ENCODE peak calls at places on chromosome 1, in four cellular contexts. One of them, this sample, is unnamed.

GRCh38 chr1:85323770-85324169 is 47.3 kb upstream of the BCL10 start:
- DNase-seq in HCT116: no peak
- DNase-seq in HepG2: no peak
- DNase-seq in H1: no peak
- DNase-seq in this sample: no peak

GRCh38 chr1:93567255-93567918 is 114.2 kb downstream of the BCAR3 start:
- DNase-seq in HepG2: peak
- DNase-seq in HCT116: no peak
- DNase-seq in H1: no peak
- DNase-seq in this sample: peak

GRCh38 chr1:211623510-211623909 is 44.5 kb upstream of the SLC30A1 start:
- DNase-seq in HCT116: no peak
- DNase-seq in H1: no peak
- DNase-seq in HepG2: no peak
- DNase-seq in this sample: peak

GRCh38 chr1:159177273-159177907 is 6.0 kb downstream of the CADM3 start:
- DNase-seq in H1: no peak
- DNase-seq in HepG2: peak
- DNase-seq in HCT116: peak
- DNase-seq in this sample: peak

GRCh38 chr1:28354121-28354520 is 15.4 kb upstream of the PHACTR4 start:
- DNase-seq in HepG2: no peak
- DNase-seq in HCT116: no peak
- DNase-seq in H1: no peak
- DNase-seq in this sample: no peak

GRCh38 chr1:33473900-33474299 is 1.5 kb downstream of the ZSCAN20 start:
- DNase-seq in HCT116: no peak
- DNase-seq in HepG2: no peak
- DNase-seq in H1: no peak
- DNase-seq in this sample: no peak

GRCh38 chr1:163897401-163898169 is 575.8 kb downstream of the NUF2 start:
- DNase-seq in HCT116: no peak
- DNase-seq in HepG2: no peak
- DNase-seq in H1: no peak
- DNase-seq in this sample: no peak

GRCh38 chr1:29884740-29885139 is 648.4 kb downstream of the PTPRU start:
- DNase-seq in HepG2: no peak
- DNase-seq in HCT116: no peak
- DNase-seq in H1: no peak
- DNase-seq in this sample: no peak

GRCh38 chr1:190578531-190578930 is 100.9 kb upstream of the BRINP3 start:
- DNase-seq in H1: no peak
- DNase-seq in HepG2: no peak
- DNase-seq in HCT116: no peak
- DNase-seq in this sample: no peak

GRCh38 chr1:245153645-245154428 is 948 bp upstream of the KIF26B start:
- DNase-seq in HepG2: no peak
- DNase-seq in H1: no peak
- DNase-seq in HCT116: no peak
- DNase-seq in this sample: peak

GRCh38 chr1:185490924-185491323 is 173.9 kb upstream of the IVNS1ABP start:
- DNase-seq in HepG2: no peak
- DNase-seq in H1: no peak
- DNase-seq in HCT116: no peak
- DNase-seq in this sample: no peak

GRCh38 chr1:2439369-2439768 is 27.0 kb upstream of the PEX10 start:
- DNase-seq in HCT116: no peak
- DNase-seq in HepG2: no peak
- DNase-seq in H1: no peak
- DNase-seq in this sample: no peak

GRCh38 chr1:110239491-110240430 is 29.6 kb downstream of the KCNC4 start:
- DNase-seq in HCT116: no peak
- DNase-seq in HepG2: no peak
- DNase-seq in H1: no peak
- DNase-seq in this sample: no peak

GRCh38 chr1:176770066-176770465 is 307.1 kb downstream of the PAPPA2 start:
- DNase-seq in H1: no peak
- DNase-seq in HepG2: no peak
- DNase-seq in HCT116: no peak
- DNase-seq in this sample: no peak

GRCh38 chr1:222777977-222778376 is 36.9 kb upstream of the DISP1 start:
- DNase-seq in HCT116: no peak
- DNase-seq in H1: no peak
- DNase-seq in HepG2: no peak
- DNase-seq in this sample: no peak

GRCh38 chr1:94544706-94545490 is 3.3 kb upstream of the F3 start:
- DNase-seq in HCT116: no peak
- DNase-seq in HepG2: no peak
- DNase-seq in H1: no peak
- DNase-seq in this sample: peak

GRCh38 chr1:233033366-233033765 is 83.0 kb downstream of the NTPCR start:
- DNase-seq in HepG2: no peak
- DNase-seq in HCT116: no peak
- DNase-seq in H1: no peak
- DNase-seq in this sample: no peak

GRCh38 chr1:27145934-27146354 is 9.0 kb downstream of the SLC9A1 start:
- DNase-seq in HepG2: no peak
- DNase-seq in HCT116: no peak
- DNase-seq in H1: no peak
- DNase-seq in this sample: peak

GRCh38 chr1:59178339-59178744 is 118.6 kb upstream of the FGGY start:
- DNase-seq in HepG2: no peak
- DNase-seq in HCT116: no peak
- DNase-seq in H1: no peak
- DNase-seq in this sample: no peak

GRCh38 chr1:245549981-245550701 is 395.4 kb downstream of the KIF26B start:
- DNase-seq in HepG2: no peak
- DNase-seq in HCT116: no peak
- DNase-seq in H1: no peak
- DNase-seq in this sample: no peak

GRCh38 chr1:106619080-106619826 is 437.2 kb upstream of the PRMT6 start:
- DNase-seq in H1: no peak
- DNase-seq in HepG2: no peak
- DNase-seq in HCT116: no peak
- DNase-seq in this sample: no peak

GRCh38 chr1:59261537-59261936 is 35.4 kb upstream of the FGGY start:
- DNase-seq in HCT116: no peak
- DNase-seq in HepG2: no peak
- DNase-seq in H1: no peak
- DNase-seq in this sample: no peak

GRCh38 chr1:44826375-44827196 is 16.5 kb downstream of the PTCH2 start:
- DNase-seq in HepG2: peak
- DNase-seq in H1: no peak
- DNase-seq in HCT116: no peak
- DNase-seq in this sample: peak

GRCh38 chr1:54012862-54013261 is 5.1 kb downstream of the LDLRAD1 start:
- DNase-seq in HepG2: no peak
- DNase-seq in HCT116: no peak
- DNase-seq in H1: no peak
- DNase-seq in this sample: no peak

GRCh38 chr1:40313329-40313957 is 3.6 kb downstream of the COL9A2 start:
- DNase-seq in HCT116: no peak
- DNase-seq in HepG2: peak
- DNase-seq in H1: no peak
- DNase-seq in this sample: peak

GRCh38 chr1:222736470-222736869 is 532 bp upstream of the FAM177B start:
- DNase-seq in HepG2: no peak
- DNase-seq in H1: peak
- DNase-seq in HCT116: no peak
- DNase-seq in this sample: no peak

GRCh38 chr1:198072177-198072576 is 84.6 kb upstream of the NEK7 start:
- DNase-seq in HepG2: no peak
- DNase-seq in HCT116: no peak
- DNase-seq in H1: no peak
- DNase-seq in this sample: no peak

GRCh38 chr1:43296207-43296606 is 4.6 kb upstream of the TIE1 start:
- DNase-seq in HepG2: no peak
- DNase-seq in HCT116: no peak
- DNase-seq in H1: no peak
- DNase-seq in this sample: no peak

GRCh38 chr1:42128984-42129383 is 24.2 kb upstream of the GUCA2B start:
- DNase-seq in HCT116: no peak
- DNase-seq in H1: no peak
- DNase-seq in HepG2: no peak
- DNase-seq in this sample: no peak

GRCh38 chr1:235299514-235299858 is 28.5 kb downstream of the ARID4B start:
- DNase-seq in H1: no peak
- DNase-seq in HCT116: no peak
- DNase-seq in HepG2: no peak
- DNase-seq in this sample: no peak

GRCh38 chr1:25695066-25695990 is 78.7 kb downstream of the MAN1C1 start:
- DNase-seq in HepG2: peak
- DNase-seq in HCT116: no peak
- DNase-seq in H1: no peak
- DNase-seq in this sample: peak

GRCh38 chr1:38125016-38125415 is 78.4 kb upstream of the POU3F1 start:
- DNase-seq in HCT116: no peak
- DNase-seq in H1: no peak
- DNase-seq in HepG2: no peak
- DNase-seq in this sample: no peak

GRCh38 chr1:119327066-119327435 is 41.5 kb upstream of the HAO2 start:
- DNase-seq in H1: no peak
- DNase-seq in HepG2: peak
- DNase-seq in HCT116: no peak
- DNase-seq in this sample: no peak

GRCh38 chr1:230084408-230085177 is 17.6 kb downstream of the GALNT2 start:
- DNase-seq in H1: no peak
- DNase-seq in HepG2: peak
- DNase-seq in HCT116: peak
- DNase-seq in this sample: no peak

GRCh38 chr1:183237046-183237445 is 51.0 kb downstream of the LAMC2 start:
- DNase-seq in HCT116: no peak
- DNase-seq in HepG2: no peak
- DNase-seq in H1: no peak
- DNase-seq in this sample: no peak

GRCh38 chr1:183236158-183236725 is 50.2 kb downstream of the LAMC2 start:
- DNase-seq in HepG2: no peak
- DNase-seq in H1: no peak
- DNase-seq in HCT116: no peak
- DNase-seq in this sample: no peak

GRCh38 chr1:183233113-183233512 is 47.0 kb downstream of the LAMC2 start:
- DNase-seq in H1: no peak
- DNase-seq in HepG2: no peak
- DNase-seq in HCT116: no peak
- DNase-seq in this sample: no peak

GRCh38 chr1:183234660-183235476 is 48.8 kb downstream of the LAMC2 start:
- DNase-seq in HCT116: peak
- DNase-seq in H1: peak
- DNase-seq in HepG2: peak
- DNase-seq in this sample: peak

GRCh38 chr1:183235503-183235902 is 49.4 kb downstream of the LAMC2 start:
- DNase-seq in H1: no peak
- DNase-seq in HepG2: no peak
- DNase-seq in HCT116: no peak
- DNase-seq in this sample: no peak
- TF ChIP-seq FOSL1 in H1: no peak
- TF ChIP-seq FOSL1 in HepG2: no peak
- TF ChIP-seq FOSL1 in HCT116: no peak
- TF ChIP-seq FOSL1 in this sample: no peak

DNA sequence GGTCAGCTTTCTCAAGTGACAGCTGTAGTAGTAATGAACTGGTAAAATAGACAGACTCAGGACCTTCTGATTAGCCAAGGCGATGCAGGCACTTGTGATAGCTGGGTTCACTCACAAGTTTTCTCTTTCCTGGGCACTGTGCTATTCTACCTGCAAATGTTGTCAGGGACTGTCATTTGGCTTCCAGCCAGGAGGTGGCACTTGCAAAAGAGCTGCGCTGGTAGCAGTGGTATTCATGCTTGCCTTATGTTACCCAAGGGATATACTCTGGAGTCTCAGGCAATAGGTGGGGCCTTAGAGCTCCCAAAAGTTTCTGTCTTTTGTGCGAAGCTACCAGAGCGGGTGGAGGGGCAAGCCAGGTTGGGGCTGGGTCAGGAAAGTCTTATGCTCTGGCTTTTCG is 23.5 kb downstream of the IFI44 start:
- DNase-seq in H1: peak
- DNase-seq in HepG2: peak
- DNase-seq in HCT116: no peak
- DNase-seq in this sample: no peak
- TF ChIP-seq FOSL1 in H1: no peak
- TF ChIP-seq FOSL1 in HepG2: no peak
- TF ChIP-seq FOSL1 in HCT116: no peak
- TF ChIP-seq FOSL1 in this sample: no peak

DNA sequence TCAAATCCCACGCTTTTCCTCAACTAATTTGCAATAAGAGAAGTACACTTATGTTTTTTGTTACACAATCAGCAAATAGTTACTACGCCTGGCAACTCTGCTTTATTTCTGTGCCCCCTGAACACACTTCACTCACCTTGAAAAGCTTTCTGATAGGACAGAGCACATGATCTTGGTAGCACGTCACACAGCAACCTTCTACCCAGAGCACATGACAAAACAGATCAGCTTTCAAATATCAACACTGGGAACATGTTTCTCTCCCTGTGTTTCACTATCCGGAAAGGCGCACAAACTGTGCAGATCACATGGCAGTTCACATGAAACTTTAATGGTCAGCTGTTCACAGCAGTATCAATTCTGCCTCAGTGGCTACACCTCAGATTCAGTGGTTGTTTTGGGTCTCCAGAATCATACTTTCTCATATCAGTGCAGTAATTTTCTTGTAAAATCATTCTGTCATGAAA is 2.2 kb downstream of the SLC19A2 start:
- DNase-seq in HepG2: peak
- DNase-seq in H1: no peak
- DNase-seq in HCT116: no peak
- DNase-seq in this sample: peak
- TF ChIP-seq FOSL1 in HepG2: no peak
- TF ChIP-seq FOSL1 in H1: no peak
- TF ChIP-seq FOSL1 in HCT116: no peak
- TF ChIP-seq FOSL1 in this sample: no peak

GRCh38 chr1:162626733-162627132 is 5.5 kb upstream of the DDR2 start:
- DNase-seq in HepG2: no peak
- DNase-seq in H1: no peak
- DNase-seq in HCT116: no peak
- DNase-seq in this sample: no peak
- TF ChIP-seq FOSL1 in HepG2: no peak
- TF ChIP-seq FOSL1 in H1: no peak
- TF ChIP-seq FOSL1 in HCT116: no peak
- TF ChIP-seq FOSL1 in this sample: no peak

GRCh38 chr1:11690132-11690668 is 1.3 kb upstream of the DRAXIN start:
- DNase-seq in HepG2: no peak
- DNase-seq in H1: no peak
- DNase-seq in HCT116: no peak
- DNase-seq in this sample: no peak
- TF ChIP-seq FOSL1 in HepG2: no peak
- TF ChIP-seq FOSL1 in H1: no peak
- TF ChIP-seq FOSL1 in HCT116: no peak
- TF ChIP-seq FOSL1 in this sample: no peak

This sample was measured in K562.